ENCODE peak calls at places on chromosomes 5 and 9, in ten cellular contexts. R is OCI-LY7, B is neuronal stem cell, X is heart right ventricle, A is ovary, K is caudate nucleus, M is brain microvascular endothelial cell, O is aorta, S is mesendoderm, Z is fibroblast of lung. Y is an unnamed sample.
A peak's percentile ranks its signal among the peaks of the same experiment; 100 is the strongest.

GRCh38 chr5:67536892-67537291 is 340.3 kb upstream of the CD180 start:
- DNase-seq in R (no peak), B (no peak), X (no peak), A (no peak), K (no peak), M (no peak), O (no peak), S (no peak), Z (peak; percentile 12), Y (no peak)

GRCh38 chr5:80083115-80083890 is 48.2 kb downstream of the THBS4 start:
- DNase-seq in R (peak; percentile 81), B (peak; percentile 51), X (no peak), A (peak; percentile 46), K (no peak), M (peak; percentile 31), O (no peak), S (peak; percentile 82), Z (peak; percentile 75), Y (no peak)

GRCh38 chr9:84277646-84278045 is 62.9 kb downstream of the SLC28A3 start:
- DNase-seq in R (no peak), B (no peak), X (no peak), A (no peak), K (no peak), M (no peak), O (no peak), S (no peak), Z (peak; percentile 73), Y (no peak)

GRCh38 chr5:154520861-154521453 is 42.9 kb upstream of the HAND1 start:
- DNase-seq in R (peak; percentile 21), B (peak; percentile 66), X (no peak), A (no peak), K (peak; percentile 4), M (no peak), O (no peak), S (peak; percentile 98), Z (no peak), Y (no peak)

GRCh38 chr5:33118761-33119415 is 321.9 kb upstream of the TARS1 start:
- DNase-seq in R (no peak), B (no peak), X (no peak), A (no peak), K (no peak), M (no peak), O (no peak), S (no peak), Z (peak; percentile 74), Y (no peak)

GRCh38 chr5:139877129-139877597 is 81.6 kb downstream of the PSD2 start:
- DNase-seq in R (no peak), B (no peak), X (no peak), A (no peak), K (no peak), M (no peak), O (no peak), S (no peak), Z (no peak), Y (no peak)

GRCh38 chr5:131763968-131764367 is 32.8 kb downstream of the FNIP1 start:
- DNase-seq in R (no peak), B (no peak), X (no peak), A (no peak), K (no peak), M (no peak), O (no peak), S (no peak), Z (no peak), Y (no peak)

GRCh38 chr5:1718669-1719068 is 81.0 kb downstream of the MRPL36 start:
- DNase-seq in R (peak; percentile 45), B (no peak), X (no peak), A (no peak), K (no peak), M (no peak), O (no peak), S (peak; percentile 23), Z (no peak), Y (no peak)

GRCh38 chr9:37066139-37066725 is 32.2 kb upstream of the PAX5 start:
- DNase-seq in R (peak; percentile 95), B (no peak), X (no peak), A (no peak), K (no peak), M (no peak), O (no peak), S (no peak), Z (no peak), Y (no peak)

GRCh38 chr5:31664566-31664965 is 25.6 kb downstream of the PDZD2 start:
- DNase-seq in R (peak; percentile 30), B (no peak), X (no peak), A (no peak), K (no peak), M (no peak), O (no peak), S (peak; percentile 95), Z (peak; percentile 67), Y (no peak)

GRCh38 chr5:54148062-54148461 is 162.3 kb downstream of the ARL15 start:
- DNase-seq in R (no peak), B (no peak), X (no peak), A (no peak), K (no peak), M (no peak), O (no peak), S (no peak), Z (no peak), Y (no peak)

GRCh38 chr9:127846451-127847154 is 7.9 kb downstream of the ENG start:
- DNase-seq in R (no peak), B (no peak), X (peak; percentile 67), A (no peak), K (no peak), M (no peak), O (peak; percentile 89), S (no peak), Z (peak; percentile 59), Y (no peak)

GRCh38 chr9:100473271-100474081 is 527 bp downstream of the TMEFF1 start:
- DNase-seq in R (peak; percentile 63), B (peak; percentile 46), X (peak; percentile 17), A (peak; percentile 21), K (peak; percentile 35), M (no peak), O (peak; percentile 47), S (peak; percentile 74), Z (peak; percentile 44), Y (peak; percentile 36)

GRCh38 chr9:36154213-36154952 is 14.8 kb upstream of the CCIN start:
- DNase-seq in R (no peak), B (no peak), X (peak; percentile 27), A (peak; percentile 26), K (peak; percentile 44), M (peak; percentile 76), O (no peak), S (peak; percentile 40), Z (peak; percentile 66), Y (no peak)

DNA sequence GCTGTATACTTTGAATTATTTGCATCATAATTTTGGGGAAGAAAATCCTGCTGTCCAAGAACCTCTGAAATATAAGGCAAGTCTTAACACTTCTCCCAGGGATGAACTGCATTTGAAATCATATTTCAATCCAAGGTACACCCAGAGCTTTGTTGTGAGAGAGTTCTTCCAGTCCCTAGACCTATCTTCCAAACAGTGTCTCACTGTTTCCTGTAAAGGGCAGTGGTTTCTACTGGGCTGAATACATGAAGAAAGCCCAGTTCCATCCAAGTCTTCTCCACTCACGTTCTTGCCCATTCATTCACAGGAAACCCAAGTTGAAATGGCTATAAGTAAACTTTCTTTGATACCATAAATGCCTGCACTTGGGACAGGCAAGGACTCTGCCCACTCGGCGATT is 108.3 kb upstream of the LHFPL2 start:
- DNase-seq in R (no peak), B (no peak), X (no peak), A (no peak), K (no peak), M (no peak), O (no peak), S (no peak), Z (no peak), Y (no peak)
- H3K27ac ChIP-seq in R (no peak overlapping the region), B (no peak overlapping the region), X (peak overlapping the region; percentile 30), A (no peak overlapping the region), K (no peak overlapping the region), M (no peak overlapping the region), O (no peak overlapping the region), S (no peak overlapping the region), Z (no peak overlapping the region), Y (no peak overlapping the region)

GRCh38 chr5:125176005-125176390 is 429.6 kb upstream of the ZNF608 start:
- DNase-seq in R (no peak), B (no peak), X (no peak), A (no peak), K (no peak), M (no peak), O (no peak), S (no peak), Z (no peak), Y (no peak)

GRCh38 chr5:125175348-125176004 is 429.0 kb upstream of the ZNF608 start:
- DNase-seq in R (no peak), B (no peak), X (no peak), A (no peak), K (no peak), M (no peak), O (no peak), S (no peak), Z (no peak), Y (no peak)

GRCh38 chr5:125180222-125180621 is 433.8 kb upstream of the ZNF608 start:
- DNase-seq in R (no peak), B (no peak), X (no peak), A (no peak), K (no peak), M (peak; percentile 16), O (no peak), S (no peak), Z (peak; percentile 27), Y (no peak)

GRCh38 chr5:125179617-125180016 is 433.2 kb upstream of the ZNF608 start:
- DNase-seq in R (no peak), B (no peak), X (no peak), A (no peak), K (no peak), M (no peak), O (no peak), S (no peak), Z (no peak), Y (no peak)

DNA sequence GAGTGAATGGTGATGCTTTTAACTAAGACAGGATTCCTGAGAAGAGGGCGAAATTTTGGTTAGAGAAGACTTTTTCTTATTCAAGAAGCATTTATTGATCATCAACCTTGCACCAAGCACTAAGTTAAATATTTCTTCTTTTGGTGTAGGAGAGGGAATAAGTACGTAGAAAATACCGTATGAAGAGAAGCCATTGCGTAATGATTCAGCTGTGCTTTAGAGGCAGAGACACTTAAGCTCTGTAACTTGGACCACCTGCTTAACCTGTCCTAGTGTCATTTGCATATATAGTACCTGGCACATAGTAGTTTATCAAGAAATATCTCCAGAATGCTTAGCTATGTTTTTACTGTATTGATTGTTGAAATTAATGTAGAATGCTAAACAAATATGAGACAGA is 430.9 kb upstream of the ZNF608 start:
- DNase-seq in R (no peak), B (no peak), X (no peak), A (no peak), K (no peak), M (no peak), O (no peak), S (no peak), Z (no peak), Y (no peak)
- H3K27ac ChIP-seq in R (no peak overlapping the region), B (no peak overlapping the region), X (no peak overlapping the region), A (no peak overlapping the region), K (no peak overlapping the region), M (no peak overlapping the region), O (no peak overlapping the region), S (no peak overlapping the region), Z (no peak overlapping the region), Y (no peak overlapping the region)

GRCh38 chr9:119284587-119285337 is 84.5 kb downstream of the BRINP1 start:
- DNase-seq in R (no peak), B (no peak), X (no peak), A (no peak), K (no peak), M (no peak), O (no peak), S (no peak), Z (peak; percentile 78), Y (no peak)
- H3K27ac ChIP-seq in R (no peak overlapping the region), B (no peak overlapping the region), X (no peak overlapping the region), A (no peak overlapping the region), K (peak overlapping the region; percentile 31), M (no peak overlapping the region), O (no peak overlapping the region), S (no peak overlapping the region), Z (no peak overlapping the region), Y (no peak overlapping the region)

GRCh38 chr5:133801955-133802751 is 166.3 kb downstream of the C5orf15 start:
- DNase-seq in R (no peak), B (no peak), X (peak; percentile 41), A (no peak), K (no peak), M (peak; percentile 9), O (peak; percentile 80), S (no peak), Z (peak; percentile 57), Y (no peak)
- H3K27ac ChIP-seq in R (no peak overlapping the region), B (no peak overlapping the region), X (no peak overlapping the region), A (no peak overlapping the region), K (no peak overlapping the region), M (no peak overlapping the region), O (no peak overlapping the region), S (no peak overlapping the region), Z (no peak overlapping the region), Y (no peak overlapping the region)